ENCODE peak calls at places on chromosome 5, in five cellular contexts. H is fibroblast of lung, I is mammary epithelial cell, J is SK-N-MC, P is HCT116. K is an unnamed sample.

GRCh38 chr5:140671472-140672210 is 1.7 kb downstream of the DND1 start:
- DNase-seq in J (no peak), P (no peak), H (no peak), I (no peak), K (no peak)

GRCh38 chr5:56668996-56669395 is 146.4 kb upstream of the MAP3K1 start:
- DNase-seq in P (no peak), I (no peak), H (no peak), J (no peak), K (no peak)

GRCh38 chr5:143516249-143516648 is 112.8 kb upstream of the NR3C1 start:
- DNase-seq in I (no peak), H (no peak), P (no peak), J (no peak), K (no peak)

GRCh38 chr5:123134653-123135181 is 45.7 kb downstream of the PRDM6 start:
- DNase-seq in I (no peak), J (no peak), H (no peak), P (no peak), K (no peak)

GRCh38 chr5:106964102-106964501 is 706.6 kb downstream of the EFNA5 start:
- DNase-seq in H (peak), P (no peak), I (peak), J (no peak), K (no peak)

GRCh38 chr5:80654054-80654390 is 430 bp upstream of the MSH3 start:
- DNase-seq in H (no peak), P (no peak), I (peak), J (no peak), K (peak)

GRCh38 chr5:142888469-142889085 is 118.4 kb downstream of the ARHGAP26 start:
- DNase-seq in I (no peak), P (no peak), J (no peak), H (peak), K (peak)

GRCh38 chr5:96691503-96692303 is 29.5 kb downstream of the CAST start:
- DNase-seq in H (no peak), I (peak), P (no peak), J (no peak), K (peak)

GRCh38 chr5:143758750-143759149 is 53.2 kb upstream of the HMHB1 start:
- DNase-seq in P (no peak), I (no peak), H (no peak), J (no peak), K (peak)

GRCh38 chr5:1348986-1349245 is 4.0 kb upstream of the CLPTM1L start:
- DNase-seq in P (no peak), H (no peak), I (no peak), J (no peak), K (no peak)

GRCh38 chr5:172795401-172795977 is 24.5 kb upstream of the DUSP1 start:
- DNase-seq in I (no peak), J (no peak), H (peak), P (no peak), K (peak)

GRCh38 chr5:119309290-119309818 is 46.5 kb upstream of the TNFAIP8 start:
- DNase-seq in P (no peak), H (no peak), I (no peak), J (no peak), K (no peak)

GRCh38 chr5:96952118-96952750 is 16.4 kb downstream of the LNPEP start:
- DNase-seq in J (no peak), I (no peak), P (no peak), H (peak), K (no peak)

GRCh38 chr5:122458278-122458872 is 146.3 kb downstream of the SNCAIP start:
- DNase-seq in P (peak), J (no peak), H (no peak), I (no peak), K (peak)

GRCh38 chr5:88829773-88830172 is 53.2 kb downstream of the MEF2C start:
- DNase-seq in H (no peak), P (no peak), J (no peak), I (no peak), K (peak)

GRCh38 chr5:31944683-31945445 is 229.3 kb downstream of the GOLPH3 start:
- DNase-seq in I (no peak), J (no peak), P (no peak), H (no peak), K (no peak)

GRCh38 chr5:81819556-81820314 is 68.8 kb upstream of the SSBP2 start:
- DNase-seq in I (peak), H (peak), P (no peak), J (no peak), K (peak)

GRCh38 chr5:55492449-55492848 is 42.3 kb downstream of the PLPP1 start:
- DNase-seq in I (peak), P (no peak), H (no peak), J (no peak), K (no peak)

GRCh38 chr5:95870105-95870672 is 47.7 kb upstream of the GLRX start:
- DNase-seq in P (no peak), I (peak), H (peak), J (no peak), K (peak)

GRCh38 chr5:120644516-120644915 is 180.4 kb downstream of the PRR16 start:
- DNase-seq in H (peak), P (no peak), I (no peak), J (no peak), K (peak)

GRCh38 chr5:158565017-158565789 is 534.5 kb downstream of the EBF1 start:
- DNase-seq in P (no peak), J (no peak), H (no peak), I (no peak), K (no peak)

GRCh38 chr5:32814620-32815019 is 103.5 kb downstream of the NPR3 start:
- DNase-seq in I (peak), P (no peak), J (no peak), H (peak), K (peak)

GRCh38 chr5:141513021-141513626 is 24.2 kb downstream of the PCDHGC5 start:
- DNase-seq in H (peak), P (no peak), I (no peak), J (no peak), K (peak)

GRCh38 chr5:135833521-135833920 is 942 bp upstream of the SLC25A48 start:
- DNase-seq in J (no peak), H (no peak), P (no peak), I (no peak), K (no peak)

DNA sequence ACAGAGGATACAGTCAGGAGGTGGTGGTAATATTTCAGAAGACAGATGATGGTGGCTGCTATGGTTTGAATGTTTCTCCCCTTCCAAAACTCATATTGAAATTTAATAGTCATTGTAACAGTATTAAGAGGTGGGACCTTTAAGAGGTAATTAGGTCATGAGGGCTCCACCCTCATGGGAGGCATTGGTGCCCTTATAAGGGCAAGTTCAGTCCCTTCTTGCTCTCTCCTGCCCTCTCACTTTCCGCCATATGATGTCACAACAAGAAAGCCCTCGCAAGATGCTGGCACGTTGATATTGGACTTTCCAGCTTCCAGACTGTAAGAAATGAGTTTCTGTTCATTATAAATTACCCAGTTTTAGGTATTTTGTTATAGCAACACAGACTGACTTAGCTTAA is 274.9 kb downstream of the PDE4D start:
- DNase-seq in H (no peak), P (no peak), J (no peak), I (no peak), K (no peak)
- H3K9ac ChIP-seq in H (no peak), P (no peak), J (no peak), I (no peak), K (no peak)

GRCh38 chr5:15502208-15502607 is 2.2 kb downstream of the FBXL7 start:
- DNase-seq in J (no peak), P (no peak), H (peak), I (no peak), K (peak)

GRCh38 chr5:15501057-15501791 is 1.2 kb downstream of the FBXL7 start:
- DNase-seq in J (no peak), P (no peak), H (peak), I (peak), K (peak)

GRCh38 chr5:15496886-15497285 is 3.1 kb upstream of the FBXL7 start:
- DNase-seq in H (no peak), I (no peak), J (no peak), P (no peak), K (no peak)

GRCh38 chr5:15500326-15500958 is 462 bp downstream of the FBXL7 start:
- DNase-seq in P (no peak), I (peak), J (no peak), H (peak), K (peak)

GRCh38 chr5:15499528-15500325 is at the start of gene FBXL7:
- DNase-seq in P (no peak), J (no peak), H (peak), I (peak), K (peak)
- H3K27ac ChIP-seq in P (no peak), J (no peak), H (peak), I (no peak), K (peak)

DNA sequence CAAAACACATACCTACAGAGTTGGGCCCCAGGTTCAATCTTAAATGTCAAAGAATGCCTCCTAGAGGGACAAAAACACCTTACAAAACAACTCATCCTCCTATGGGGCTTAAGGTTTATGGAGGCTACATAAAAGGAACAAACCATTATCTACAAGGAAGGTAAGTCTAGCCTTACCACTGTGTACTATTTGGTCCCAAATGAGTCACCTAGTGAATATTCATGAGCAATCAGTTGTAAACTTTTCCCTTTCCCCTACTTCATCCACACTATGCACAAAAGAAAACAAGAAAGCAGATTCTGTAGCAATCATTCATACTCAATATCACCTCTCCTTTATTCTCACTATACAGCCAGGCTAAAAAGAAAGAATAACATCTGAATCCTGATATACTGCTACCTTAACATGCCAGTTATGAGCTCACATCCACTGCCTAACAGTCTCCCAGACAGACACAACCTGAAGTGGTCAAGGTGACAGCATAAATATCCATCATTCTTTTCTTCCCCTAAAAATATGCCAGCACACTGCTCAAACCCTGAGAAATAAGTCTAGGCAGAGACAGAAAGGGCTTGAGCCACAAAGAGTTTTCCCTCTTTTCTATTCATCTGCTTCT is 6.2 kb downstream of the OXCT1 start:
- DNase-seq in H (peak), J (no peak), P (no peak), I (peak), K (peak)
- H3K4me3 ChIP-seq in H (no peak), J (no peak), P (no peak), I (no peak), K (no peak)

GRCh38 chr5:23012842-23013241 is 159.7 kb upstream of the CDH12 start:
- DNase-seq in H (no peak), I (no peak), J (no peak), P (no peak), K (no peak)
- H3K9ac ChIP-seq in H (no peak), I (no peak), J (peak), P (no peak), K (no peak)

K was measured in GM23248.